ENCODE peak calls at places on chromosomes 7 and 10, in nine cellular contexts. U is T-helper 2 cell treated with Interferon-gamma antibody and Interleukin-4, amounts not matched to agents 5 μg/mL and 100 μg/mL, for 36 hours; Z is HEK293T; W is NCI-H345; Y is gastrocnemius medialis; N is endothelial cell of umbilical vein; C is AG08396; K is posterior vena cava; E is GM04504. J is an unnamed sample.

GRCh38 chr7:151167197-151167911 is at the start of gene GBX1:
- DNase-seq in U (no peak), Z (peak), W (peak), Y (no peak), N (no peak), C (no peak), K (peak), E (no peak), J (no peak)

GRCh38 chr10:77131214-77131613 is 506.4 kb downstream of the KCNMA1 start:
- DNase-seq in U (no peak), Z (no peak), W (no peak), Y (no peak), N (no peak), C (no peak), K (no peak), E (no peak), J (peak)

GRCh38 chr10:129918836-129919235 is 45.2 kb downstream of the EBF3 start:
- DNase-seq in U (no peak), Z (no peak), W (no peak), Y (no peak), N (no peak), C (no peak), K (peak), E (no peak), J (no peak)

GRCh38 chr10:69629897-69630650 is at the start of gene FAM241B:
- DNase-seq in U (peak), Z (peak), W (peak), Y (peak), N (no peak), C (peak), K (peak), E (no peak), J (peak)

GRCh38 chr7:14507617-14508016 is 394.9 kb downstream of the DGKB start:
- DNase-seq in U (no peak), Z (no peak), W (peak), Y (no peak), N (no peak), C (no peak), K (no peak), E (no peak), J (peak)

GRCh38 chr10:88114368-88114767 is 250.9 kb downstream of the PTEN start:
- DNase-seq in U (no peak), Z (peak), W (peak), Y (no peak), N (peak), C (peak), K (no peak), E (no peak), J (peak)

GRCh38 chr7:121219031-121219430 is 109.8 kb upstream of the WNT16 start:
- DNase-seq in U (no peak), Z (no peak), W (no peak), Y (no peak), N (no peak), C (no peak), K (no peak), E (no peak), J (no peak)

GRCh38 chr10:103660364-103661197 is 167.1 kb downstream of the NEURL1 start:
- DNase-seq in U (peak), Z (peak), W (no peak), Y (no peak), N (peak), C (peak), K (no peak), E (no peak), J (no peak)

GRCh38 chr7:16345979-16346958 is 75.1 kb downstream of the CRPPA start:
- DNase-seq in U (no peak), Z (no peak), W (no peak), Y (no peak), N (no peak), C (peak), K (no peak), E (peak), J (peak)

GRCh38 chr10:12406764-12407400 is 57.5 kb downstream of the CAMK1D start:
- DNase-seq in U (no peak), Z (no peak), W (no peak), Y (no peak), N (no peak), C (no peak), K (peak), E (no peak), J (no peak)

GRCh38 chr10:79072994-79073654 is 4.4 kb downstream of the ZMIZ1 start:
- DNase-seq in U (no peak), Z (no peak), W (no peak), Y (no peak), N (no peak), C (no peak), K (no peak), E (no peak), J (no peak)

GRCh38 chr7:1941464-1942025 is 271.5 kb downstream of the ELFN1 start:
- DNase-seq in U (no peak), Z (no peak), W (no peak), Y (no peak), N (no peak), C (no peak), K (peak), E (no peak), J (no peak)

GRCh38 chr7:26074919-26075318 is 77.1 kb upstream of the NFE2L3 start:
- DNase-seq in U (no peak), Z (no peak), W (no peak), Y (no peak), N (no peak), C (no peak), K (no peak), E (no peak), J (no peak)

GRCh38 chr7:42471573-42472174 is 234.7 kb upstream of the GLI3 start:
- DNase-seq in U (no peak), Z (no peak), W (no peak), Y (no peak), N (no peak), C (no peak), K (no peak), E (no peak), J (peak)

GRCh38 chr10:102610499-102610898 is 33.8 kb upstream of the TRIM8 start:
- DNase-seq in U (no peak), Z (no peak), W (no peak), Y (no peak), N (peak), C (no peak), K (no peak), E (no peak), J (peak)

GRCh38 chr7:116802784-116803183 is 59.6 kb upstream of the CAPZA2 start:
- DNase-seq in U (peak), Z (peak), W (peak), Y (peak), N (peak), C (peak), K (no peak), E (peak), J (peak)

GRCh38 chr7:28176645-28177044 is 4.0 kb downstream of the JAZF1 start:
- DNase-seq in U (no peak), Z (no peak), W (no peak), Y (no peak), N (no peak), C (no peak), K (no peak), E (no peak), J (no peak)

GRCh38 chr10:124725171-124725631 is 19.0 kb downstream of the FAM53B start:
- DNase-seq in U (no peak), Z (no peak), W (no peak), Y (no peak), N (no peak), C (no peak), K (peak), E (no peak), J (no peak)

GRCh38 chr7:107874605-107875446 is 16.2 kb upstream of the DLD start:
- DNase-seq in U (peak), Z (peak), W (peak), Y (peak), N (peak), C (peak), K (no peak), E (no peak), J (peak)

GRCh38 chr10:30040597-30040996 is 18.8 kb downstream of the JCAD start:
- DNase-seq in U (no peak), Z (no peak), W (no peak), Y (no peak), N (no peak), C (no peak), K (no peak), E (no peak), J (no peak)

GRCh38 chr10:90930070-90930837 is 9.4 kb upstream of the ANKRD1 start:
- DNase-seq in U (no peak), Z (peak), W (no peak), Y (no peak), N (peak), C (peak), K (no peak), E (peak), J (peak)

GRCh38 chr7:114777288-114777687 is 144.6 kb upstream of the MDFIC start:
- DNase-seq in U (no peak), Z (no peak), W (no peak), Y (no peak), N (no peak), C (no peak), K (no peak), E (no peak), J (no peak)

GRCh38 chr7:240887-241421 is 48.6 kb downstream of the FAM20C start:
- DNase-seq in U (no peak), Z (no peak), W (no peak), Y (no peak), N (peak), C (no peak), K (no peak), E (no peak), J (peak)

GRCh38 chr10:79285315-79286185 is 61.7 kb upstream of the PPIF start:
- DNase-seq in U (peak), Z (no peak), W (no peak), Y (no peak), N (no peak), C (no peak), K (no peak), E (no peak), J (no peak)

GRCh38 chr10:128115356-128115755 is 10.9 kb downstream of the MKI67 start:
- DNase-seq in U (no peak), Z (no peak), W (no peak), Y (no peak), N (no peak), C (no peak), K (no peak), E (no peak), J (no peak)

GRCh38 chr10:74365109-74365508 is 214.1 kb downstream of the ADK start:
- DNase-seq in U (no peak), Z (no peak), W (no peak), Y (no peak), N (no peak), C (no peak), K (no peak), E (no peak), J (no peak)

GRCh38 chr10:102782698-102783540 is 39.2 kb downstream of the WBP1L start:
- DNase-seq in U (no peak), Z (no peak), W (no peak), Y (peak), N (peak), C (peak), K (peak), E (peak), J (peak)

GRCh38 chr10:58888957-58889356 is 287.5 kb upstream of the PHYHIPL start:
- DNase-seq in U (no peak), Z (no peak), W (no peak), Y (no peak), N (no peak), C (no peak), K (no peak), E (no peak), J (no peak)

GRCh38 chr10:20303453-20304152 is 487.4 kb downstream of the PLXDC2 start:
- DNase-seq in U (no peak), Z (no peak), W (no peak), Y (no peak), N (no peak), C (no peak), K (no peak), E (no peak), J (no peak)

GRCh38 chr10:52257692-52258075 is 56.4 kb upstream of the DKK1 start:
- DNase-seq in U (no peak), Z (no peak), W (no peak), Y (no peak), N (no peak), C (no peak), K (no peak), E (no peak), J (no peak)

GRCh38 chr7:12294701-12295100 is 83.6 kb downstream of the TMEM106B start:
- DNase-seq in U (no peak), Z (no peak), W (no peak), Y (no peak), N (no peak), C (no peak), K (no peak), E (no peak), J (no peak)

GRCh38 chr7:117375380-117375779 is 51.9 kb downstream of the ASZ1 start:
- DNase-seq in U (no peak), Z (no peak), W (no peak), Y (no peak), N (no peak), C (no peak), K (no peak), E (no peak), J (peak)

GRCh38 chr7:139823855-139824670 is 5.0 kb upstream of the TBXAS1 start:
- DNase-seq in U (no peak), Z (no peak), W (no peak), Y (no peak), N (no peak), C (peak), K (no peak), E (no peak), J (no peak)

GRCh38 chr10:49512121-49512809 is 26.7 kb downstream of the ERCC6 start:
- DNase-seq in U (no peak), Z (peak), W (peak), Y (no peak), N (peak), C (peak), K (no peak), E (no peak), J (peak)

GRCh38 chr7:38411404-38411803 is 138.0 kb upstream of the TARP start:
- DNase-seq in U (no peak), Z (peak), W (no peak), Y (no peak), N (peak), C (no peak), K (no peak), E (no peak), J (peak)

GRCh38 chr7:27661776-27662489 is 750 bp downstream of the HIBADH start:
- DNase-seq in U (peak), Z (no peak), W (peak), Y (peak), N (no peak), C (no peak), K (peak), E (no peak), J (no peak)

GRCh38 chr7:47938574-47939165 is 9.6 kb downstream of the PKD1L1 start:
- DNase-seq in U (no peak), Z (no peak), W (no peak), Y (no peak), N (no peak), C (no peak), K (no peak), E (no peak), J (no peak)

GRCh38 chr10:126905776-126906703 is 812 bp downstream of the DOCK1 start:
- DNase-seq in U (no peak), Z (peak), W (no peak), Y (no peak), N (peak), C (peak), K (peak), E (no peak), J (peak)

GRCh38 chr10:103517234-103518085 is 24.0 kb downstream of the NEURL1 start:
- DNase-seq in U (no peak), Z (peak), W (no peak), Y (no peak), N (no peak), C (no peak), K (peak), E (no peak), J (no peak)